ENCODE peak calls at places on chromosome 11, in six cellular contexts. X, Q, H, I, O and D are unnamed samples.

GRCh38 chr11:63920870-63921417 is 4.0 kb upstream of the RCOR2 start:
- DNase-seq in O (peak; percentile 28), X (peak; percentile 54), I (no peak), Q (no peak), H (no peak), D (no peak)

GRCh38 chr11:66230978-66231377 is 37.5 kb upstream of the RAB1B start:
- DNase-seq in I (no peak), O (no peak), Q (no peak), H (no peak), X (no peak), D (no peak)

GRCh38 chr11:66970808-66971442 is 4.2 kb upstream of the C11orf86 start:
- DNase-seq in H (no peak), Q (peak; percentile 100), O (no peak), X (peak; percentile 37), I (peak; percentile 99), D (peak; percentile 100)

GRCh38 chr11:106087815-106088435 is 10.5 kb downstream of the AASDHPPT start:
- DNase-seq in Q (no peak), X (peak; percentile 50), H (peak; percentile 25), O (peak; percentile 1), I (peak; percentile 12), D (no peak)

GRCh38 chr11:57283231-57283990 is 41.3 kb downstream of the TNKS1BP1 start:
- DNase-seq in X (no peak), O (no peak), Q (no peak), H (no peak), I (no peak), D (no peak)

GRCh38 chr11:126515501-126515900 is 160.0 kb downstream of the ST3GAL4 start:
- DNase-seq in H (no peak), X (no peak), Q (no peak), I (no peak), O (no peak), D (no peak)

GRCh38 chr11:1107316-1108245 is 32.9 kb downstream of the MUC2 start:
- DNase-seq in O (no peak), Q (no peak), I (no peak), X (no peak), H (no peak), D (no peak)

GRCh38 chr11:117837791-117838190 is 13.2 kb upstream of the FXYD2 start:
- DNase-seq in Q (no peak), I (no peak), X (peak; percentile 15), O (no peak), H (no peak), D (no peak)

GRCh38 chr11:11973361-11973800 is 35.0 kb downstream of the DKK3 start:
- DNase-seq in I (peak; percentile 71), H (no peak), O (no peak), Q (peak; percentile 78), X (no peak), D (no peak)

GRCh38 chr11:64722141-64723050 is 601 bp downstream of the NRXN2 start:
- DNase-seq in O (no peak), H (no peak), I (no peak), Q (no peak), X (no peak), D (no peak)

GRCh38 chr11:46402957-46403902 is 11.7 kb upstream of the CHRM4 start:
- DNase-seq in H (no peak), O (no peak), X (no peak), I (no peak), Q (no peak), D (no peak)

GRCh38 chr11:64441127-64441526 is 82.2 kb downstream of the RPS6KA4 start:
- DNase-seq in I (no peak), O (no peak), H (no peak), X (no peak), Q (no peak), D (no peak)

GRCh38 chr11:124394408-124394807 is 4.4 kb downstream of the OR8B3 start:
- DNase-seq in I (no peak), O (no peak), X (no peak), Q (no peak), H (no peak), D (no peak)

GRCh38 chr11:13169709-13170108 is 107.9 kb upstream of the BMAL1 start:
- DNase-seq in X (no peak), H (no peak), O (no peak), I (peak; percentile 71), Q (peak; percentile 75), D (peak; percentile 67)

GRCh38 chr11:8263769-8264410 is at the start of gene LMO1:
- DNase-seq in Q (no peak), X (peak; percentile 84), O (peak; percentile 84), I (peak; percentile 21), H (peak; percentile 65), D (peak; percentile 11)

GRCh38 chr11:65962136-65962564 is 616 bp downstream of the SART1 start:
- DNase-seq in I (no peak), Q (no peak), O (no peak), X (no peak), H (no peak), D (no peak)

GRCh38 chr11:129457321-129457720 is 81.7 kb downstream of the BARX2 start:
- DNase-seq in O (no peak), X (no peak), Q (no peak), I (no peak), H (no peak), D (no peak)

GRCh38 chr11:16607675-16608644 is 130.5 kb upstream of the C11orf58 start:
- DNase-seq in O (peak; percentile 14), I (no peak), X (no peak), Q (no peak), H (no peak), D (no peak)

GRCh38 chr11:19460718-19461405 is 220.1 kb upstream of the E2F8 start:
- DNase-seq in Q (no peak), I (peak; percentile 15), H (no peak), X (no peak), O (no peak), D (no peak)

GRCh38 chr11:86951706-86952105 is 3.5 kb downstream of the FZD4 start:
- DNase-seq in I (no peak), O (no peak), X (no peak), H (no peak), Q (no peak), D (no peak)

GRCh38 chr11:70082829-70083228 is 4.7 kb downstream of the ANO1 start:
- DNase-seq in Q (no peak), H (no peak), X (no peak), O (no peak), I (no peak), D (no peak)

GRCh38 chr11:111660822-111661221 is 58.6 kb downstream of the SIK2 start:
- DNase-seq in O (no peak), I (no peak), X (no peak), H (no peak), Q (no peak), D (no peak)

GRCh38 chr11:44987506-44987905 is 36.8 kb upstream of the TP53I11 start:
- DNase-seq in O (no peak), X (no peak), H (no peak), Q (no peak), I (no peak), D (no peak)

GRCh38 chr11:31106963-31107576 is 262.5 kb downstream of the DCDC1 start:
- DNase-seq in I (peak; percentile 19), H (peak; percentile 15), Q (peak; percentile 1), X (peak; percentile 49), O (peak; percentile 77), D (no peak)

GRCh38 chr11:396948-397548 is 3.0 kb downstream of the PKP3 start:
- DNase-seq in I (peak; percentile 36), H (no peak), Q (no peak), O (peak; percentile 94), X (peak; percentile 64), D (no peak)

GRCh38 chr11:279966-280761 is 2.0 kb downstream of the NLRP6 start:
- DNase-seq in O (no peak), H (no peak), I (no peak), X (peak; percentile 53), Q (no peak), D (no peak)

GRCh38 chr11:86629070-86629706 is 43.2 kb downstream of the ME3 start:
- DNase-seq in X (no peak), Q (no peak), I (no peak), O (no peak), H (no peak), D (peak; percentile 21)

GRCh38 chr11:14288189-14288935 is 70.6 kb downstream of the RRAS2 start:
- DNase-seq in O (no peak), H (no peak), Q (peak; percentile 74), X (no peak), I (peak; percentile 55), D (peak; percentile 43)

GRCh38 chr11:10096987-10097386 is 197.0 kb downstream of the SBF2 start:
- DNase-seq in H (no peak), O (no peak), Q (no peak), I (no peak), X (no peak), D (no peak)

GRCh38 chr11:84853841-84854497 is 773.2 kb downstream of the DLG2 start:
- DNase-seq in X (no peak), H (no peak), I (no peak), Q (no peak), O (no peak), D (no peak)

GRCh38 chr11:113048820-113049555 is 87.8 kb downstream of the NCAM1 start:
- DNase-seq in Q (peak; percentile 27), I (peak; percentile 54), O (no peak), X (no peak), H (no peak), D (peak; percentile 4)

GRCh38 chr11:73331138-73331916 is 23.3 kb downstream of the ARHGEF17 start:
- DNase-seq in X (no peak), Q (no peak), I (no peak), H (no peak), O (no peak), D (no peak)

GRCh38 chr11:126949066-126949945 is 51.3 kb downstream of the KIRREL3 start:
- DNase-seq in X (no peak), H (no peak), O (no peak), I (no peak), Q (no peak), D (no peak)

GRCh38 chr11:110123003-110123402 is 29.8 kb downstream of the ZC3H12C start:
- DNase-seq in Q (peak; percentile 35), O (no peak), X (no peak), I (peak; percentile 9), H (no peak), D (peak; percentile 38)

GRCh38 chr11:28838741-28839140 is 730.6 kb downstream of the METTL15 start:
- DNase-seq in H (no peak), X (no peak), O (no peak), I (no peak), Q (no peak), D (no peak)

GRCh38 chr11:130163346-130164220 is 4.0 kb downstream of the ST14 start:
- DNase-seq in H (no peak), X (no peak), I (no peak), Q (no peak), O (no peak), D (no peak)

GRCh38 chr11:120815260-120816100 is 208.4 kb upstream of the TBCEL start:
- DNase-seq in I (no peak), Q (no peak), X (no peak), O (no peak), H (no peak), D (no peak)

GRCh38 chr11:82927264-82927880 is 25.8 kb downstream of the DDIAS start:
- DNase-seq in O (peak; percentile 15), X (no peak), I (peak; percentile 23), Q (peak; percentile 9), H (no peak), D (peak; percentile 18)